ENCODE peak calls at places on chromosomes 3 and 15, in four cellular contexts. Y is HepG2, T is WTC11, H is K562. L is an unnamed sample.

GRCh38 chr15:53978248-53978906 is at the start of gene UNC13C:
- DNase-seq in H (no peak), Y (peak; percentile 1), T (peak; percentile 77), L (no peak)

GRCh38 chr3:48553886-48554845 is 2.4 kb downstream of the PFKFB4 start:
- DNase-seq in Y (no peak), T (no peak), H (no peak), L (no peak)

GRCh38 chr15:90286678-90287077 is 21.2 kb downstream of the NGRN start:
- DNase-seq in H (no peak), Y (peak; percentile 43), T (no peak), L (no peak)

GRCh38 chr3:4994823-4995499 is 15.7 kb downstream of the BHLHE40 start:
- DNase-seq in H (peak; percentile 76), Y (peak; percentile 52), T (no peak), L (no peak)

GRCh38 chr3:176075491-176075890 is 1121.8 kb downstream of the TBL1XR1 start:
- DNase-seq in Y (no peak), T (no peak), H (no peak), L (no peak)

GRCh38 chr3:29280675-29281264 is at the start of gene RBMS3:
- DNase-seq in T (peak; percentile 68), H (no peak), Y (no peak), L (peak; percentile 45)

GRCh38 chr15:65818927-65819562 is 27.0 kb upstream of the DENND4A start:
- DNase-seq in T (no peak), H (peak; percentile 41), Y (no peak), L (peak; percentile 78)

GRCh38 chr15:64695571-64695992 is 79.8 kb downstream of the RBPMS2 start:
- DNase-seq in Y (no peak), H (peak; percentile 75), T (no peak), L (no peak)

GRCh38 chr3:96996009-96996408 is 181.6 kb downstream of the EPHA6 start:
- DNase-seq in H (no peak), T (no peak), Y (no peak), L (no peak)

GRCh38 chr3:127546970-127547733 is 43.4 kb downstream of the TPRA1 start:
- DNase-seq in T (peak; percentile 34), Y (no peak), H (no peak), L (no peak)

GRCh38 chr15:28153492-28154119 is 54.5 kb upstream of the OCA2 start:
- DNase-seq in Y (no peak), T (no peak), H (no peak), L (no peak)

GRCh38 chr15:69119692-69120395 is 40.6 kb upstream of the GLCE start:
- DNase-seq in Y (no peak), T (no peak), H (no peak), L (no peak)

GRCh38 chr3:42070089-42070885 is 20.9 kb upstream of the TRAK1 start:
- DNase-seq in Y (no peak), H (no peak), T (no peak), L (no peak)

GRCh38 chr15:91584895-91585294 is 268.6 kb upstream of the SLCO3A1 start:
- DNase-seq in T (no peak), H (no peak), Y (no peak), L (no peak)

GRCh38 chr15:52499506-52499905 is 29.2 kb downstream of the MYO5A start:
- DNase-seq in T (no peak), H (no peak), Y (no peak), L (no peak)

GRCh38 chr3:185778069-185778468 is 46.8 kb downstream of the IGF2BP2 start:
- DNase-seq in T (no peak), H (no peak), Y (no peak), L (no peak)

GRCh38 chr15:56996746-56997470 is 78.5 kb downstream of the TCF12 start:
- DNase-seq in Y (no peak), T (no peak), H (no peak), L (no peak)

GRCh38 chr15:55118341-55118740 is 78.4 kb downstream of the RSL24D1 start:
- DNase-seq in H (no peak), Y (no peak), T (no peak), L (no peak)

GRCh38 chr3:52831500-52832301 is 1.2 kb upstream of the ITIH4 start:
- DNase-seq in H (peak; percentile 65), T (no peak), Y (peak; percentile 64), L (no peak)

GRCh38 chr3:28973621-28974020 is 307.2 kb upstream of the RBMS3 start:
- DNase-seq in T (no peak), H (no peak), Y (no peak), L (no peak)

GRCh38 chr3:105553851-105554250 is 187.1 kb downstream of the ALCAM start:
- DNase-seq in Y (no peak), H (no peak), T (no peak), L (no peak)

GRCh38 chr3:10331320-10331719 is 10.4 kb upstream of the SEC13 start:
- DNase-seq in T (no peak), H (no peak), Y (no peak), L (no peak)

GRCh38 chr15:35181538-35181937 is 96.4 kb upstream of the NANOGP8 start:
- DNase-seq in T (no peak), H (no peak), Y (no peak), L (peak; percentile 21)

GRCh38 chr15:29270169-29270955 is 740 bp upstream of the NSMCE3 start:
- DNase-seq in T (no peak), H (no peak), Y (no peak), L (peak; percentile 67)

GRCh38 chr3:72052841-72053409 is 268.0 kb upstream of the PROK2 start:
- DNase-seq in Y (no peak), H (no peak), T (no peak), L (no peak)

GRCh38 chr3:179868715-179869114 is 168.0 kb downstream of the PEX5L start:
- DNase-seq in T (no peak), H (no peak), Y (no peak), L (no peak)

GRCh38 chr3:94249491-94250079 is 186.7 kb downstream of the NSUN3 start:
- DNase-seq in T (peak; percentile 83), H (peak; percentile 51), Y (peak; percentile 44), L (peak; percentile 7)
- TF ChIP-seq NR2C2 in T (no peak), H (no peak), Y (no peak), L (no peak)

GRCh38 chr3:172506094-172506493 is 17.1 kb downstream of the TNFSF10 start:
- DNase-seq in Y (no peak), T (no peak), H (no peak), L (no peak)
- TF ChIP-seq CBFB in Y (no peak), T (no peak), H (no peak), L (no peak)

GRCh38 chr15:81829918-81830317 is 215.9 kb downstream of the MEX3B start:
- DNase-seq in T (no peak), H (no peak), Y (no peak), L (no peak)
- TF ChIP-seq NR2C2 in T (no peak), H (no peak), Y (no peak), L (no peak)

DNA sequence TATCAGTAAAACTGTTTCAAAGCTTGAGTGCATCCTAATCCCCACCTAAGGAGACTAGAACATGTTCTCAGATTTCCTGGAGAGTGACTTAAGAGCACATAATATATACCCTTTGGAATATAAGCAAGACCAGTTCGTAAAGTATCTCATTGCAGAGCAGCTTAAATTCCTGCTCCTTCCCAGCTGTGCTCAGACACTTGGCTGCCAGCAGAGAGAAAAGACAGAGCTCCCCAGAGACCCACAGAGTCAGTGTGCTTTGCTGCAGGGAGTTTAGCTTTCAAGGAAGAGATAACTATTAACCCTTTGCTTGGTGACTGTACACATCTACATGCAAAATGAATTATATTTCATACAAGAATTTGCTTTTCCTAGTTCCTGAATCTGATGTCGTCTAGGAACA is 338.1 kb upstream of the ARHGEF26 start:
- DNase-seq in T (no peak), H (no peak), Y (no peak), L (no peak)
- TF ChIP-seq CBFB in T (no peak), H (no peak), Y (no peak), L (no peak)

L was measured in GM12878.